ENCODE peak calls at places on chromosomes 5 and 9, in seven cellular contexts. G, W, X, R, P, B and M are unnamed samples.

GRCh38 chr9:33719581-33720374 is 75.6 kb upstream of the PRSS3 start:
- DNase-seq in G (peak; percentile 34), W (no peak), X (peak; percentile 19), R (no peak), P (no peak), B (peak; percentile 79), M (no peak)

GRCh38 chr5:157528036-157528632 is 47.4 kb downstream of the ADAM19 start:
- DNase-seq in G (peak; percentile 77), W (peak; percentile 37), X (no peak), R (peak; percentile 31), P (no peak), B (peak; percentile 62), M (peak; percentile 67)

GRCh38 chr5:82699737-82700136 is 377.5 kb downstream of the TMEM167A start:
- DNase-seq in G (no peak), W (no peak), X (no peak), R (no peak), P (no peak), B (no peak), M (no peak)

GRCh38 chr5:160158087-160158486 is 38.8 kb upstream of the PWWP2A start:
- DNase-seq in G (no peak), W (no peak), X (no peak), R (no peak), P (no peak), B (peak; percentile 54), M (no peak)

GRCh38 chr9:96581823-96582598 is 37.6 kb downstream of the CDC14B start:
- DNase-seq in G (no peak), W (no peak), X (no peak), R (no peak), P (no peak), B (peak; percentile 36), M (no peak)

GRCh38 chr5:103621548-103621930 is 59.0 kb upstream of the NUDT12 start:
- DNase-seq in G (peak; percentile 4), W (peak; percentile 70), X (no peak), R (no peak), P (no peak), B (no peak), M (no peak)

GRCh38 chr9:127159949-127160610 is 37.6 kb upstream of the ANGPTL2 start:
- DNase-seq in G (no peak), W (no peak), X (no peak), R (no peak), P (no peak), B (no peak), M (no peak)

GRCh38 chr5:61123145-61123544 is 39.1 kb downstream of the SMIM15 start:
- DNase-seq in G (no peak), W (no peak), X (no peak), R (peak; percentile 44), P (no peak), B (no peak), M (no peak)

GRCh38 chr5:171599957-171600612 is 180.6 kb downstream of the FGF18 start:
- DNase-seq in G (no peak), W (no peak), X (no peak), R (no peak), P (no peak), B (no peak), M (no peak)

GRCh38 chr9:71637433-71637832 is 130.9 kb downstream of the CEMIP2 start:
- DNase-seq in G (no peak), W (no peak), X (no peak), R (no peak), P (no peak), B (no peak), M (no peak)

GRCh38 chr5:143231426-143231825 is 172.1 kb downstream of the NR3C1 start:
- DNase-seq in G (no peak), W (no peak), X (no peak), R (no peak), P (no peak), B (no peak), M (peak; percentile 17)

GRCh38 chr9:99056876-99057664 is 47.8 kb upstream of the TGFBR1 start:
- DNase-seq in G (peak; percentile 95), W (peak; percentile 96), X (no peak), R (no peak), P (no peak), B (no peak), M (peak; percentile 91)

GRCh38 chr5:96795626-96796025 is 12.1 kb downstream of the ERAP1 start:
- DNase-seq in G (no peak), W (no peak), X (no peak), R (no peak), P (no peak), B (no peak), M (no peak)

GRCh38 chr5:73626814-73627313 is 868 bp downstream of the ARHGEF28 start:
- DNase-seq in G (no peak), W (no peak), X (no peak), R (no peak), P (no peak), B (no peak), M (no peak)

GRCh38 chr5:73624888-73625287 is 1.1 kb upstream of the ARHGEF28 start:
- DNase-seq in G (no peak), W (no peak), X (no peak), R (no peak), P (no peak), B (peak; percentile 63), M (no peak)

GRCh38 chr5:73623929-73624404 is 2.0 kb upstream of the ARHGEF28 start:
- DNase-seq in G (no peak), W (no peak), X (no peak), R (peak; percentile 28), P (no peak), B (no peak), M (no peak)

GRCh38 chr5:73625314-73625904 is 587 bp upstream of the ARHGEF28 start:
- DNase-seq in G (no peak), W (no peak), X (no peak), R (no peak), P (no peak), B (no peak), M (peak; percentile 10)

GRCh38 chr5:73625905-73626811 is at the start of gene ARHGEF28:
- DNase-seq in G (peak; percentile 52), W (peak; percentile 40), X (peak; percentile 88), R (peak; percentile 77), P (no peak), B (peak; percentile 72), M (peak; percentile 28)
- H2AFZ ChIP-seq in G (peak within 1 kb of the TSS; percentile 80), W (peak within 1 kb of the TSS; percentile 94), X (peak within 1 kb of the TSS; percentile 94), R (peak within 1 kb of the TSS; percentile 74), P (peak within 1 kb of the TSS; percentile 81), B (peak within 1 kb of the TSS; percentile 98), M (peak within 1 kb of the TSS; percentile 94)

GRCh38 chr5:176654856-176655255 is 7.6 kb downstream of the TSPAN17 start:
- DNase-seq in G (no peak), W (no peak), X (no peak), R (no peak), P (no peak), B (no peak), M (no peak)
- H2AFZ ChIP-seq in G (no peak overlapping the region), W (no peak overlapping the region), X (no peak overlapping the region), R (no peak overlapping the region), P (no peak overlapping the region), B (no peak overlapping the region), M (no peak overlapping the region)

GRCh38 chr5:139671096-139671841 is 23.1 kb downstream of the CXXC5 start:
- DNase-seq in G (peak; percentile 47), W (no peak), X (no peak), R (no peak), P (no peak), B (no peak), M (no peak)
- H2AFZ ChIP-seq in G (no peak overlapping the region), W (peak overlapping the region; percentile 11), X (no peak overlapping the region), R (no peak overlapping the region), P (no peak overlapping the region), B (no peak overlapping the region), M (peak overlapping the region; percentile 69)

DNA sequence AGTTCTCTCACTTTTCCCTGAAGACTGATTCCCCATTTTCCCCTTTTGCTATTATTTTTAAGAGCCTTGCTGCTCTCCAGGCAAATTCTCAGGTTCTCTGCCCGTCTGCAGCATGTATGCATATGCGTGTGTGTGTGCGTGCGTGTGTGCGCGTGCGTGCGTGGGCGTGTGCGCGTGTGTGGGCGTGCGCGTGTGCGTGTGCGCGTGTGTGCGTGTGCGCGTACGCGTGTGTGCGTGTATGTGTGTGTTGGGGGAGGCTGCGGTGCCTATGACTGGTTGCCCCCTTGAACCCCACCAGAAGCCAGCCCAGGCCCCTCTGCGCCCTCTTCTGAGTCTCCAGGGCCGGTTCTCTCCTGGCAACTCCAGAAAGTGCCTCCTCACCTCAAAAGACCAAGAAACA is 987 bp upstream of the FOXI1 start:
- DNase-seq in G (no peak), W (no peak), X (no peak), R (no peak), P (no peak), B (no peak), M (no peak)
- H2AFZ ChIP-seq in G (peak overlapping the region; percentile 14), W (no peak overlapping the region), X (no peak overlapping the region), R (no peak overlapping the region), P (no peak overlapping the region), B (no peak overlapping the region), M (no peak overlapping the region)

DNA sequence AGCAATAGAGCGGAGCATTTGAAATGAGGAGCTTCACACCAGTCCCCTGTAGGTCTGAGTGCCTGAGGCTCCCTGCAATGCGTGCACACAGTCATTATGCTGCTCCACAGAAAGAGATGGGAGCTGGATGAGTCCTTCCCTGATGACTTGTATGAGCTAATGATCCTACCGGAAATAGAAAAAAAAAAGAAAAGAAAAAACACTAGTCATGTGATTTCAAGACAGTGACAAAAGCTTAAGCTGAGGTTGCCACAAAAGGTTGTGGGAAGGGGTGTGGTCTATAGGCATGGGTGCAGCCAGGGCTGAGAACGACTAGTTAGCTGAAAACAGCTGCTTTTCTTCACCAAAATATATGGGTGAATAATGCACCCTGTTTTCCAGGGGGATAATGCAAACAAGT is 300.6 kb downstream of the MLLT3 start:
- DNase-seq in G (no peak), W (no peak), X (no peak), R (no peak), P (no peak), B (no peak), M (no peak)
- H2AFZ ChIP-seq in G (no peak overlapping the region), W (no peak overlapping the region), X (no peak overlapping the region), R (no peak overlapping the region), P (no peak overlapping the region), B (peak overlapping the region; percentile 81), M (no peak overlapping the region)

GRCh38 chr5:125483609-125484008 is 737.2 kb upstream of the ZNF608 start:
- DNase-seq in G (no peak), W (no peak), X (no peak), R (no peak), P (no peak), B (no peak), M (no peak)
- H2AFZ ChIP-seq in G (no peak overlapping the region), W (no peak overlapping the region), X (no peak overlapping the region), R (no peak overlapping the region), P (peak overlapping the region; percentile 20), B (no peak overlapping the region), M (no peak overlapping the region)

GRCh38 chr5:77568082-77568481 is 70.4 kb downstream of the OTP start:
- DNase-seq in G (no peak), W (no peak), X (no peak), R (no peak), P (no peak), B (no peak), M (no peak)
- H2AFZ ChIP-seq in G (no peak overlapping the region), W (no peak overlapping the region), X (no peak overlapping the region), R (no peak overlapping the region), P (no peak overlapping the region), B (no peak overlapping the region), M (no peak overlapping the region)